ENCODE peak calls at places on chromosomes 16 and 17, in nine cellular contexts. X is A673; M is CD8-positive, alpha-beta memory T cell; F is uterus; R is cardiac muscle cell; Y is mesendoderm; J is PC-3; U is adrenal gland; H is CD4-positive, CD25-positive, alpha-beta regulatory T cell. T is an unnamed sample.

GRCh38 chr16:1573301-1573700 is 38.6 kb downstream of the IFT140 start:
- DNase-seq in R (no peak), Y (no peak), U (no peak), J (no peak), H (no peak), M (no peak), X (no peak), F (no peak), T (no peak)

GRCh38 chr17:71801301-71801700 is 319.5 kb upstream of the SOX9 start:
- DNase-seq in M (no peak), X (no peak), H (no peak), J (no peak), Y (no peak), U (no peak), R (peak; percentile 3), F (peak; percentile 17), T (no peak)

GRCh38 chr17:35214631-35215273 is 20.6 kb upstream of the SLC35G3 start:
- DNase-seq in U (no peak), Y (no peak), F (no peak), X (no peak), H (peak; percentile 66), R (no peak), J (no peak), M (peak; percentile 6), T (no peak)

GRCh38 chr16:932831-933330 is 37.9 kb downstream of the LMF1 start:
- DNase-seq in J (no peak), H (no peak), X (no peak), M (no peak), R (no peak), Y (no peak), U (no peak), F (no peak), T (no peak)

GRCh38 chr16:67969286-67970039 is 1.0 kb upstream of the SLC12A4 start:
- DNase-seq in M (no peak), H (peak; percentile 27), X (no peak), F (peak; percentile 45), U (peak; percentile 36), Y (peak; percentile 65), R (no peak), J (no peak), T (no peak)

GRCh38 chr16:81515281-81515680 is 70.7 kb downstream of the CMIP start:
- DNase-seq in F (no peak), H (no peak), M (no peak), U (no peak), Y (no peak), X (no peak), R (no peak), J (no peak), T (no peak)

GRCh38 chr16:47519996-47520679 is 59.0 kb downstream of the PHKB start:
- DNase-seq in R (no peak), H (no peak), U (peak; percentile 48), J (no peak), X (no peak), Y (no peak), F (no peak), M (no peak), T (no peak)

GRCh38 chr17:70109497-70109896 is 34.5 kb downstream of the KCNJ16 start:
- DNase-seq in F (no peak), Y (no peak), M (no peak), H (no peak), U (no peak), X (no peak), J (no peak), R (no peak), T (no peak)

GRCh38 chr17:44002141-44002848 is 2.1 kb upstream of the NAGS start:
- DNase-seq in F (no peak), M (no peak), R (peak; percentile 78), X (no peak), H (no peak), Y (no peak), J (peak; percentile 89), U (no peak), T (no peak)

GRCh38 chr16:19555938-19556778 is 655 bp downstream of the VPS35L start:
- DNase-seq in U (no peak), Y (peak; percentile 98), F (no peak), J (peak; percentile 6), R (peak; percentile 38), M (no peak), X (peak; percentile 61), H (peak; percentile 7), T (peak; percentile 9)

GRCh38 chr17:35373532-35373983 is at the start of gene SLFN11:
- DNase-seq in J (peak; percentile 53), Y (peak; percentile 16), F (peak; percentile 90), X (peak; percentile 93), M (peak; percentile 83), R (peak; percentile 95), H (peak; percentile 82), U (peak; percentile 78), T (peak; percentile 81)

GRCh38 chr17:38395090-38395489 is 33.2 kb upstream of the ARHGAP23 start:
- DNase-seq in J (no peak), H (no peak), Y (no peak), U (no peak), M (no peak), F (no peak), X (no peak), R (no peak), T (no peak)

GRCh38 chr17:75856062-75856681 is 1.0 kb upstream of the WBP2 start:
- DNase-seq in M (no peak), X (no peak), U (no peak), J (peak; percentile 45), H (no peak), Y (peak; percentile 53), F (no peak), R (no peak), T (no peak)

GRCh38 chr16:88882358-88883030 is 16.0 kb upstream of the PABPN1L start:
- DNase-seq in X (peak; percentile 37), M (no peak), J (peak; percentile 38), H (no peak), U (no peak), Y (no peak), F (no peak), R (no peak), T (no peak)

GRCh38 chr16:59880626-59881025 is 1146.5 kb upstream of the GOT2 start:
- DNase-seq in H (no peak), F (no peak), X (no peak), J (peak; percentile 4), Y (no peak), U (no peak), M (no peak), R (no peak), T (no peak)

GRCh38 chr16:50528820-50529219 is 19.4 kb upstream of the NKD1 start:
- DNase-seq in R (no peak), Y (no peak), U (no peak), M (no peak), H (no peak), X (no peak), J (no peak), F (no peak), T (no peak)

DNA sequence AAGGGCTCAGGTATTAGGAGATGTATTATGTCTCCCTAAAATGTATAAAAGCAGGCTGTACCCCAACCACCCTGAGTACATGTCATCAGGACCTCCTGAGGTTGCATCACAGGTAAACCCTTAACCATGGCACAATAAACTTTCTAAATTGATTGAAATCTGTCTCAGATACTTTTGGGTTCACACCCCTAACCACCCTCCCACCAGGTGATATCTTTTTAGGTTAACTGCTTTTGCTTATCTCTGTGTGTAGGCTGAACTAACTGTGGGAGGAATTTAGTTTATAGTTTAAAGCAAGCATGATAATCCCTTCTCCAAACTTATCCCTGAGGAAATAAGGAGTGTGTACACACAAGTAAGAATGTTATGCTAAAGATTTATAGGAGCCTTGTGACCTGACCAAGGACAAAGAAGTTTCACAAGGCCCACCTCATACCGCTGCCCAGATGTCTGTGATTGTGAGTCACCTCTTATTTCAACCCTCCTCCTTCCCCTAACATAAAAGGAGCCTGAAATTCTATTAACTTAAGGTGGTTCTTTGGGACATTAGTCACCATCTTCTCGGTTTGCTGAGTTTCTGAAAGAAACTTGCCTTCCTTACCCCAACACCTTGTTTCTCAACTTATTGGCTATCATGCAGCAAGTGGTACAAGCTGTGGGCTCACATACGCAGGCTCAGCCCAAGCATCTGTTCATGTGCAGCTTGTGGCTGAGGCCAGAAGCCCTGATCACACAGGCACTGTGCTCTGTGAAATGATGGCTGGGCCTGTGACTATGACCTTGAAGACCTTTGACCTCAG is 11.3 kb downstream of the PRSS22 start:
- DNase-seq in U (peak; percentile 63), F (no peak), X (no peak), R (peak; percentile 16), M (no peak), H (no peak), Y (no peak), J (peak; percentile 78), T (no peak)
- H3K4me3 ChIP-seq in U (no peak overlapping the region), F (no peak overlapping the region), X (no peak overlapping the region), R (no peak overlapping the region), M (no peak overlapping the region), H (no peak overlapping the region), Y (no peak overlapping the region), J (no peak overlapping the region), T (no peak overlapping the region)

GRCh38 chr17:49895812-49896211 is 47.9 kb upstream of the TAC4 start:
- DNase-seq in F (no peak), Y (no peak), R (no peak), H (no peak), X (no peak), U (no peak), J (no peak), M (no peak), T (no peak)
- H3K27me3 ChIP-seq in F (no peaks in the 10 kb centered on the region), Y (peaks cover 8% of the 10 kb centered on the region), R (peaks cover 30% of the 10 kb centered on the region), H (peaks cover 11% of the 10 kb centered on the region), X (peaks cover 18% of the 10 kb centered on the region), U (peaks cover 4% of the 10 kb centered on the region), J (no peaks in the 10 kb centered on the region), M (peaks cover 16% of the 10 kb centered on the region), T (peaks cover 4% of the 10 kb centered on the region)

DNA sequence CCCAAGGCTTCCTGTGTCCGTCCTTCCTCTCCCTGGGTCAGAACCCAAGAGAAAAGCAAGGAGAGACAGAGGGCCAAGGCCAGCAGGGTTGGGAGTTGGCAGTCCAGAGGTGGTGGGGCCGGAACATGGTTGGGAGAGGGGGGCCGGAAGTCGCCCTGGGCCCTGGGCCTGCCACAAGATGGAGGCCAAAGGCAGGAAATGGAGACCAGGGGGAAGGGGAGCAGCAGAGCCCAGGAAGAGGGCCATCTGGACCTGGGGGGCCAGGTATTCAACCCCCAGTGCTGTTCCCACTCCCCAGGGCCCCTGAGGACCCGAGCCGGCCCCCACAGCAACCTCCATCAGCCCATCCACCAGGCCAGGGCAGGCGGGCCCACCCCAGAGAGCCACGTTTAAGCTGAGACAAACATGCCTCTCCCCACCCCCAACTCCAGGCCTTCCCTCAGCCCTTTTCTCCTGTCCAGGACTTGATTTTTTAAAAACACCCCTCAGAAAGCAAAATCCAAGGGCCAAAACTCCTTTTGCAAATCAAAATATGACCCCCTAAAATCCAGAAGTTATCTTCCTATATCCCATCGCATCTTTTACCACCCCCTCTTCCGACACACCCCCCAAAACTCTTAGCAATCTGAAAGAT is 4.4 kb upstream of the BCL6B start:
- DNase-seq in X (no peak), U (peak; percentile 89), M (no peak), H (no peak), J (no peak), Y (no peak), F (peak; percentile 82), R (no peak), T (no peak)
- H3K4me3 ChIP-seq in X (no peak overlapping the region), U (peak overlapping the region; percentile 69), M (no peak overlapping the region), H (no peak overlapping the region), J (no peak overlapping the region), Y (no peak overlapping the region), F (peak overlapping the region; percentile 60), R (no peak overlapping the region), T (no peak overlapping the region)

DNA sequence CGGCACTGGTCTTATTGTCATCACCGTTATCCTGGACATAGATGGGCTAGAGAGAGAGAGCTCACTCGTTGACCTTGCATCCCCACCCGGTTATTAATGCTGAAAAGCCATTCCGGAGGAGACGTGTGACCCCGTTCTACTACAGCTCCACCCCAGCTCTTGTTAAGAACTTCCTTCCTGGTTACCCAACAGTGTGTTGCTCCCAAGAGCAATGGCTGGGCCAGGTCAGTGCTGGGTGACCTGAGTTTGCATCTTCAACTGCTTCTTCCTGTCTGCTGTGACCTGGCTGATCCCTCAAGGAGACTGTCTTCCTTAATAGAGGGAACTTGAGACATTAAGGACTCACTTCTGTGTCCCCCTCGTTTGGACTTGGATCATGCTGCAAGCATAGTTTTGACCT is 96.1 kb upstream of the SDK2 start:
- DNase-seq in J (no peak), R (no peak), M (no peak), X (no peak), H (no peak), Y (no peak), U (no peak), F (no peak), T (no peak)
- H3K27me3 ChIP-seq in J (peaks cover 97% of the 10 kb centered on the region), R (no peaks in the 10 kb centered on the region), M (no peaks in the 10 kb centered on the region), X (peaks cover 64% of the 10 kb centered on the region), H (no peaks in the 10 kb centered on the region), Y (no peaks in the 10 kb centered on the region), U (no peaks in the 10 kb centered on the region), F (no peaks in the 10 kb centered on the region), T (no peaks in the 10 kb centered on the region)